ENCODE peak calls at places on chromosomes 4 and X, in seven cellular contexts. A, W, F, S, Z, T and X are unnamed samples.
A peak's percentile ranks its signal among the peaks of the same experiment; 100 is the strongest.

GRCh38 chr4:153479118-153479517 is 13.0 kb downstream of the TMEM131L start:
- DNase-seq in A (no peak), W (no peak), F (no peak), S (no peak), Z (no peak), T (no peak), X (no peak)

GRCh38 chr4:113446019-113446418 is 315.5 kb downstream of the CAMK2D start:
- DNase-seq in A (no peak), W (no peak), F (peak; percentile 93), S (no peak), Z (peak; percentile 30), T (peak; percentile 35), X (no peak)

GRCh38 chrX:17860179-17860780 is 818 bp downstream of the RAI2 start:
- DNase-seq in A (no peak), W (no peak), F (no peak), S (no peak), Z (no peak), T (no peak), X (no peak)

GRCh38 chr4:48071171-48071570 is 54.6 kb downstream of the NIPAL1 start:
- DNase-seq in A (no peak), W (no peak), F (no peak), S (no peak), Z (no peak), T (peak; percentile 79), X (no peak)

GRCh38 chr4:102858828-102859464 is 9.8 kb upstream of the CISD2 start:
- DNase-seq in A (no peak), W (no peak), F (no peak), S (no peak), Z (no peak), T (no peak), X (no peak)

GRCh38 chrX:137166591-137166990 is 132.8 kb upstream of the GPR101 start:
- DNase-seq in A (no peak), W (no peak), F (no peak), S (no peak), Z (no peak), T (peak; percentile 5), X (no peak)

GRCh38 chr4:134695433-134695832 is 493.8 kb upstream of the PABPC4L start:
- DNase-seq in A (no peak), W (no peak), F (no peak), S (no peak), Z (no peak), T (no peak), X (no peak)

GRCh38 chr4:89216866-89217265 is 90.7 kb downstream of the GPRIN3 start:
- DNase-seq in A (no peak), W (no peak), F (no peak), S (no peak), Z (no peak), T (no peak), X (no peak)

GRCh38 chr4:189117426-189117825 is 823.2 kb upstream of the FRG1 start:
- DNase-seq in A (no peak), W (no peak), F (no peak), S (no peak), Z (no peak), T (no peak), X (no peak)

GRCh38 chr4:17315459-17315858 is 196.4 kb downstream of the QDPR start:
- DNase-seq in A (no peak), W (no peak), F (no peak), S (no peak), Z (no peak), T (no peak), X (no peak)

GRCh38 chr4:15479913-15480185 is 10.2 kb downstream of the CC2D2A start:
- DNase-seq in A (no peak), W (no peak), F (peak; percentile 39), S (no peak), Z (no peak), T (no peak), X (no peak)

GRCh38 chr4:83208776-83209365 is 75.7 kb downstream of the COQ2 start:
- DNase-seq in A (no peak), W (no peak), F (peak; percentile 45), S (no peak), Z (no peak), T (no peak), X (no peak)

GRCh38 chrX:112058255-112058654 is 24.3 kb downstream of the TRPC5 start:
- DNase-seq in A (no peak), W (no peak), F (no peak), S (no peak), Z (peak; percentile 35), T (no peak), X (no peak)

GRCh38 chrX:101595739-101596419 is 21.9 kb downstream of the ARMCX6 start:
- DNase-seq in A (no peak), W (no peak), F (peak; percentile 71), S (no peak), Z (peak; percentile 28), T (peak; percentile 64), X (no peak)

GRCh38 chr4:10582059-10582686 is 102.4 kb downstream of the CLNK start:
- DNase-seq in A (no peak), W (peak; percentile 61), F (peak; percentile 65), S (no peak), Z (peak; percentile 55), T (peak; percentile 72), X (no peak)

GRCh38 chr4:183443609-183444148 is 757 bp upstream of the CDKN2AIP start:
- DNase-seq in A (peak; percentile 20), W (no peak), F (peak; percentile 61), S (no peak), Z (no peak), T (peak; percentile 58), X (no peak)

GRCh38 chr4:117949621-117950020 is 84.7 kb upstream of the NDST3 start:
- DNase-seq in A (no peak), W (no peak), F (peak; percentile 33), S (no peak), Z (no peak), T (no peak), X (no peak)

GRCh38 chr4:166143227-166143626 is 270.2 kb downstream of the TLL1 start:
- DNase-seq in A (no peak), W (no peak), F (peak; percentile 92), S (no peak), Z (no peak), T (no peak), X (no peak)

GRCh38 chr4:80393970-80394250 is 58.4 kb downstream of the CFAP299 start:
- DNase-seq in A (no peak), W (no peak), F (no peak), S (no peak), Z (no peak), T (no peak), X (no peak)

GRCh38 chrX:115229337-115229991 is 4.4 kb downstream of the LRCH2 start:
- DNase-seq in A (no peak), W (no peak), F (peak; percentile 16), S (no peak), Z (no peak), T (peak; percentile 3), X (no peak)

GRCh38 chr4:99324978-99325377 is 3.8 kb upstream of the ADH1B start:
- DNase-seq in A (no peak), W (peak; percentile 80), F (no peak), S (no peak), Z (peak; percentile 25), T (no peak), X (no peak)

GRCh38 chrX:153519569-153520285 is 2.3 kb downstream of the ATP2B3 start:
- DNase-seq in A (no peak), W (no peak), F (peak; percentile 59), S (no peak), Z (no peak), T (no peak), X (no peak)